ENCODE peak calls at places on chromosomes 13 and 19, in four cellular contexts. P is H9, L is mesendoderm, F is H1. X is an unnamed sample.

GRCh38 chr13:99040536-99041141 is 62.8 kb upstream of the DOCK9 start:
- DNase-seq in P (no peak), L (no peak), F (no peak), X (no peak)

GRCh38 chr19:4506449-4507149 is 11.7 kb downstream of the PLIN4 start:
- DNase-seq in P (no peak), L (no peak), F (no peak), X (peak; percentile 4)

GRCh38 chr19:31548941-31549340 is 199.7 kb upstream of the TSHZ3 start:
- DNase-seq in P (peak; percentile 46), L (peak; percentile 40), F (no peak), X (peak; percentile 50)

GRCh38 chr13:45446181-45446580 is 18.6 kb upstream of the COG3 start:
- DNase-seq in P (no peak), L (no peak), F (no peak), X (peak; percentile 35)

GRCh38 chr19:19613456-19613855 is 5.0 kb downstream of the PBX4 start:
- DNase-seq in P (no peak), L (no peak), F (no peak), X (peak; percentile 96)

GRCh38 chr13:76769238-76769859 is 116.9 kb downstream of the KCTD12 start:
- DNase-seq in P (no peak), L (no peak), F (no peak), X (no peak)

GRCh38 chr13:33994826-33995502 is 177.0 kb downstream of the RFC3 start:
- DNase-seq in P (no peak), L (no peak), F (no peak), X (peak; percentile 92)

GRCh38 chr19:21588202-21588601 is 82.8 kb downstream of the ZNF429 start:
- DNase-seq in P (no peak), L (no peak), F (no peak), X (no peak)

GRCh38 chr19:10773969-10774368 is 56.1 kb downstream of the DNM2 start:
- DNase-seq in P (no peak), L (peak; percentile 41), F (no peak), X (peak; percentile 98)

GRCh38 chr13:41384749-41385503 is 72.4 kb upstream of the RGCC start:
- DNase-seq in P (no peak), L (peak; percentile 17), F (no peak), X (no peak)

GRCh38 chr19:19062454-19063182 is 1.2 kb upstream of the SLC25A42 start:
- DNase-seq in P (no peak), L (peak; percentile 62), F (no peak), X (peak; percentile 26)

GRCh38 chr13:19713186-19713965 is 69.4 kb downstream of the PSPC1 start:
- DNase-seq in P (no peak), L (peak; percentile 9), F (no peak), X (peak; percentile 34)

GRCh38 chr13:21106089-21106488 is 44.7 kb upstream of the LATS2 start:
- DNase-seq in P (no peak), L (no peak), F (no peak), X (no peak)

GRCh38 chr13:26280295-26280694 is 26.4 kb downstream of the CDK8 start:
- DNase-seq in P (no peak), L (no peak), F (no peak), X (peak; percentile 86)

GRCh38 chr19:9996541-9996940 is 13.8 kb downstream of the COL5A3 start:
- DNase-seq in P (no peak), L (no peak), F (no peak), X (no peak)

GRCh38 chr13:98097749-98098148 is 45.1 kb upstream of the FARP1 start:
- DNase-seq in P (no peak), L (peak; percentile 37), F (no peak), X (no peak)

GRCh38 chr13:29702912-29703351 is 107.4 kb upstream of the SLC7A1 start:
- DNase-seq in P (peak; percentile 69), L (peak; percentile 87), F (peak; percentile 27), X (peak; percentile 51)

GRCh38 chr13:97422118-97423054 is 11.6 kb upstream of the RAP2A start:
- DNase-seq in P (no peak), L (no peak), F (no peak), X (no peak)

GRCh38 chr13:43815204-43815603 is 28.4 kb upstream of the ENOX1 start:
- DNase-seq in P (no peak), L (peak; percentile 64), F (no peak), X (peak; percentile 3)

GRCh38 chr19:37218592-37218935 is 550 bp downstream of the ZNF383 start:
- DNase-seq in P (no peak), L (no peak), F (no peak), X (peak; percentile 44)

GRCh38 chr13:95626768-95627167 is 17.7 kb downstream of the DZIP1 start:
- DNase-seq in P (no peak), L (no peak), F (no peak), X (no peak)

GRCh38 chr19:49423278-49423984 is at the start of gene PTH2:
- DNase-seq in P (no peak), L (no peak), F (no peak), X (no peak)

GRCh38 chr19:7486923-7487322 is 1.9 kb downstream of the PEX11G start:
- DNase-seq in P (no peak), L (no peak), F (no peak), X (no peak)

GRCh38 chr19:7480222-7480974 is 8.4 kb downstream of the PEX11G start:
- DNase-seq in P (no peak), L (peak; percentile 11), F (no peak), X (no peak)

GRCh38 chr19:7482584-7483439 is 6.0 kb downstream of the PEX11G start:
- DNase-seq in P (peak; percentile 97), L (peak; percentile 90), F (peak; percentile 66), X (peak; percentile 39)

GRCh38 chr19:7480975-7481265 is 7.9 kb downstream of the PEX11G start:
- DNase-seq in P (no peak), L (no peak), F (no peak), X (no peak)

GRCh38 chr19:7483720-7484201 is 5.1 kb downstream of the PEX11G start:
- DNase-seq in P (no peak), L (no peak), F (no peak), X (peak; percentile 53)
- H3K27ac ChIP-seq in P (no peak overlapping the region), L (no peak overlapping the region), F (no peak overlapping the region), X (no peak overlapping the region)

DNA sequence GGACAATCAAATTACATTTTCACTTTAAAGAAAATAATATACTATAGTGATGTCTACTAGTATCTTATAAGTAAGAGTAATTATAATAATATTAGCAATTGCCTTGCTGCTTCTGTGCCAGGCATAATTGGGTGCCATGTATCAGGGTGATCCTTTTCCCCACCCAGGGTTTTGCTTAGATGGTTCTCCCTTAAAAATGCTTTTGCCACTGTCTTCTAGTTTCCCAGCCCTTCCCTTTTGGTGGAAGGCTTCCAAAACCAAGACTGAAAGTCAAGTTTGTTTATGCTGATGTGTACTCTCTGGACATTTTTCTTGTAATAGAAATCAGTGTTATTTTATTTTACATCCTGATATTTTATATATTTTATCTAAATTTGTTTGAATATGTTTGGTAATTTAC is 77.8 kb downstream of the ITGBL1 start:
- DNase-seq in P (no peak), L (no peak), F (no peak), X (no peak)
- H3K79me2 ChIP-seq in P (no peaks in the 10 kb centered on the region), L (no peaks in the 10 kb centered on the region), F (no peaks in the 10 kb centered on the region), X (no peaks in the 10 kb centered on the region)

DNA sequence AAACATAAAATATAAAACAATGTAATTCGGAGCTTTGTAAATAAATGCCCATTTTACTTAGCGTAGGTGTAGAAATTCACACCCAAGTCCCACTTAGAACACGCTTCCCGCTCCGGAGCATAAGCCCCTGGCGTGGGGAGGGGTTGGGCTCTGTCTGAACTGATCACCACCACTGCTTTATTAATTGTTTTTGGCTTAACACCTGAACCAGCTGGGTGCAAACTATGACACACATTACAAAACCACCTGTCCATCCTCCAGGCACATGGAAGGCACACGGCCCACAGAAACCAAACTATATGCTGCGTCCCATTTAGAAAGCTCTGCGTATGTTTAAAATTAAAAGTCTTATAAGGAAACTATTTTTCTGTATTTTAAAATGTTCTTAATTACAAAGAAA is 25.9 kb downstream of the RASA3 start:
- DNase-seq in P (no peak), L (no peak), F (no peak), X (no peak)
- H2BK120ac ChIP-seq in P (no peak overlapping the region), L (no peak overlapping the region), F (no peak overlapping the region), X (no peak overlapping the region)

DNA sequence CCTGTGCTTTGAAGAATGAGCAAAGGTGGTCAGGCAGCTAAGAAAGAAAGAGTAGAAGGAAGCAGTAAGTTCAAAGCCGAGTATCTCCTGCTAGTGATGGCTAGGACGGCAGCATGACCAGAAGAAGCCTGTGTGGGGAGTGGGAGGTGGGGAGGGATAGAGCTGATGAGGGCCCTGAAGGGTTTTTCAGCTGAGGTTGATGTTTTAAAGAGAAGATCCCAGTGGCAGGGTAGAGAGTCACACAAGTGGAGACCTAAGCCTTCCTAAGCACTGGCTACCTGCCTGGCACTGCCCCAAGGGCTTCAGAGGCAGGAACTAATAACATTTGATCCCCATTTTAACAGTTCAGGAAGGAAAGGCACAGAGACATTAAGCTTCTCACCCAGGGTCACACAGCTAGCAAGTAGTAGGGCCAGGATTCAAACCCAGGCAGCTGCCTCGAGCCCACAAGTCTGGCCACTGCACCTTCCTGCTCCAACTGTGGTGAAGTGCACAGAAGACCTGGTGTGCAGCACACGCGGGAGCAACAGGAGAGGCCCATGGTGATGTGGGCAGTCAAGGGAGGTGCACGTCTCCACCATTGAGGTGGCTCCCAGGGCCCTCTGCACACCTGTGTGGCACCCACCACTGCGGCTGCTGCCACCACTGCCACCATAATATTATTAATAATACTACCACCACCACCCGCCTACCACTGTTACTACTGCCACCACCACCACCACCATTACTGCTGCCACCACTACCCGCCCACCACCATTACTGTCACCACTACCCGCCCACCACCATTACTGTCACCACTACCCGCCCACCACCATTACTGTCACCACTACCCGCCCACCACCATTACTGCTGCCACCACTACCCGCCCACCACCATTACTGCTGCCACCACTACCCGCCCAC is 22.1 kb downstream of the CUL4A start:
- DNase-seq in P (no peak), L (no peak), F (no peak), X (no peak)
- H3K27ac ChIP-seq in P (no peak overlapping the region), L (no peak overlapping the region), F (no peak overlapping the region), X (no peak overlapping the region)

X was measured in trophoblast cell.